ENCODE peak calls at places on chromosomes 6 and 20, in ten cellular contexts. L is naive B cell; B is stomach; C is Right ventricle myocardium inferior; O is CD8-positive, alpha-beta T cell; H is GF-D8; F is activated CD4-positive, CD25-positive, alpha-beta regulatory T cell; T is retina; W is activated CD4-positive, alpha-beta T cell treated with anti-CD3 and anti-CD28 coated beads for 48 hours; Y is transverse colon. N is an unnamed sample.

GRCh38 chr6:85911067-85911466 is 268.4 kb upstream of the SYNCRIP start:
- DNase-seq in L (no peak), B (no peak), C (no peak), O (no peak), H (no peak), F (no peak), T (no peak), W (no peak), Y (no peak), N (no peak)

GRCh38 chr6:17012421-17013225 is 89.2 kb upstream of the STMND1 start:
- DNase-seq in L (no peak), B (no peak), C (no peak), O (no peak), H (no peak), F (no peak), T (no peak), W (no peak), Y (peak), N (no peak)

GRCh38 chr6:169212897-169213813 is 40.5 kb downstream of the THBS2 start:
- DNase-seq in L (peak), B (peak), C (peak), O (peak), H (peak), F (peak), T (peak), W (peak), Y (peak), N (peak)

GRCh38 chr20:33947709-33948295 is 45.9 kb upstream of the RALY start:
- DNase-seq in L (peak), B (no peak), C (no peak), O (no peak), H (peak), F (no peak), T (no peak), W (peak), Y (peak), N (no peak)

GRCh38 chr6:154341876-154342275 is 14.7 kb downstream of the IPCEF1 start:
- DNase-seq in L (no peak), B (no peak), C (no peak), O (no peak), H (no peak), F (no peak), T (no peak), W (no peak), Y (no peak), N (no peak)

GRCh38 chr6:116741571-116741970 is 23.9 kb downstream of the FAM162B start:
- DNase-seq in L (no peak), B (no peak), C (no peak), O (no peak), H (no peak), F (no peak), T (no peak), W (no peak), Y (no peak), N (no peak)

GRCh38 chr20:32580970-32581838 is 3.9 kb downstream of the NOL4L start:
- DNase-seq in L (no peak), B (no peak), C (no peak), O (no peak), H (peak), F (no peak), T (peak), W (peak), Y (no peak), N (no peak)

GRCh38 chr20:32830437-32830836 is 10.7 kb downstream of the MAPRE1 start:
- DNase-seq in L (no peak), B (no peak), C (no peak), O (no peak), H (peak), F (no peak), T (no peak), W (no peak), Y (peak), N (no peak)

GRCh38 chr20:6008254-6008653 is 45.6 kb downstream of the LRRN4 start:
- DNase-seq in L (no peak), B (peak), C (no peak), O (no peak), H (peak), F (no peak), T (peak), W (no peak), Y (peak), N (no peak)

GRCh38 chr6:40972814-40973213 is 66.2 kb downstream of the UNC5CL start:
- DNase-seq in L (no peak), B (no peak), C (no peak), O (no peak), H (no peak), F (no peak), T (no peak), W (no peak), Y (no peak), N (no peak)

N was measured in sciatic nerve.